ENCODE peak calls at places on chromosomes 5 and 9, in five cellular contexts. One of them, this sample, is unnamed.

GRCh38 chr5:177431317-177432142 is 5.1 kb downstream of the GRK6 start:
- DNase-seq in HT-29: no peak
- DNase-seq in transverse colon: peak; percentile 82
- DNase-seq in fibroblast of mammary gland: no peak
- DNase-seq in activated CD4-positive, alpha-beta T cell treated with anti-CD3 and anti-CD28 coated beads for 4 hours: no peak
- DNase-seq in this sample: peak; percentile 86

GRCh38 chr5:107557051-107557658 is 113.6 kb downstream of the EFNA5 start:
- DNase-seq in fibroblast of mammary gland: no peak
- DNase-seq in transverse colon: no peak
- DNase-seq in HT-29: peak; percentile 61
- DNase-seq in activated CD4-positive, alpha-beta T cell treated with anti-CD3 and anti-CD28 coated beads for 4 hours: no peak
- DNase-seq in this sample: peak; percentile 76

GRCh38 chr9:124293712-124294504 is 36.2 kb downstream of the NEK6 start:
- DNase-seq in activated CD4-positive, alpha-beta T cell treated with anti-CD3 and anti-CD28 coated beads for 4 hours: no peak
- DNase-seq in transverse colon: no peak
- DNase-seq in fibroblast of mammary gland: no peak
- DNase-seq in HT-29: no peak
- DNase-seq in this sample: no peak

GRCh38 chr9:36007852-36008251 is 28.9 kb upstream of the RECK start:
- DNase-seq in fibroblast of mammary gland: no peak
- DNase-seq in HT-29: no peak
- DNase-seq in transverse colon: no peak
- DNase-seq in activated CD4-positive, alpha-beta T cell treated with anti-CD3 and anti-CD28 coated beads for 4 hours: no peak
- DNase-seq in this sample: no peak

GRCh38 chr5:90866915-90867715 is 308.5 kb downstream of the ADGRV1 start:
- DNase-seq in HT-29: no peak
- DNase-seq in fibroblast of mammary gland: peak; percentile 40
- DNase-seq in activated CD4-positive, alpha-beta T cell treated with anti-CD3 and anti-CD28 coated beads for 4 hours: no peak
- DNase-seq in transverse colon: no peak
- DNase-seq in this sample: no peak

GRCh38 chr9:35258665-35259474 is 97.1 kb downstream of the UNC13B start:
- DNase-seq in activated CD4-positive, alpha-beta T cell treated with anti-CD3 and anti-CD28 coated beads for 4 hours: peak; percentile 42
- DNase-seq in fibroblast of mammary gland: peak; percentile 81
- DNase-seq in transverse colon: peak; percentile 79
- DNase-seq in HT-29: peak; percentile 96
- DNase-seq in this sample: peak; percentile 85

GRCh38 chr9:120928720-120929389 is 2.3 kb upstream of the TRAF1 start:
- DNase-seq in HT-29: peak; percentile 65
- DNase-seq in fibroblast of mammary gland: no peak
- DNase-seq in transverse colon: peak; percentile 88
- DNase-seq in activated CD4-positive, alpha-beta T cell treated with anti-CD3 and anti-CD28 coated beads for 4 hours: peak; percentile 68
- DNase-seq in this sample: peak; percentile 92

GRCh38 chr5:587403-587802 is 24.7 kb upstream of the CEP72 start:
- DNase-seq in HT-29: no peak
- DNase-seq in transverse colon: no peak
- DNase-seq in fibroblast of mammary gland: no peak
- DNase-seq in activated CD4-positive, alpha-beta T cell treated with anti-CD3 and anti-CD28 coated beads for 4 hours: no peak
- DNase-seq in this sample: no peak

GRCh38 chr5:125865166-125865815 is 557.9 kb upstream of the GRAMD2B start:
- DNase-seq in activated CD4-positive, alpha-beta T cell treated with anti-CD3 and anti-CD28 coated beads for 4 hours: no peak
- DNase-seq in HT-29: no peak
- DNase-seq in transverse colon: no peak
- DNase-seq in fibroblast of mammary gland: peak; percentile 68
- DNase-seq in this sample: no peak

GRCh38 chr9:18706648-18707047 is 232.7 kb downstream of the ADAMTSL1 start:
- DNase-seq in HT-29: no peak
- DNase-seq in transverse colon: no peak
- DNase-seq in fibroblast of mammary gland: no peak
- DNase-seq in activated CD4-positive, alpha-beta T cell treated with anti-CD3 and anti-CD28 coated beads for 4 hours: no peak
- DNase-seq in this sample: no peak

GRCh38 chr5:84478603-84479002 is 93.9 kb upstream of the EDIL3 start:
- DNase-seq in HT-29: no peak
- DNase-seq in fibroblast of mammary gland: no peak
- DNase-seq in activated CD4-positive, alpha-beta T cell treated with anti-CD3 and anti-CD28 coated beads for 4 hours: no peak
- DNase-seq in transverse colon: no peak
- DNase-seq in this sample: no peak

GRCh38 chr9:16255217-16255616 is 615.3 kb downstream of the BNC2 start:
- DNase-seq in HT-29: no peak
- DNase-seq in activated CD4-positive, alpha-beta T cell treated with anti-CD3 and anti-CD28 coated beads for 4 hours: no peak
- DNase-seq in fibroblast of mammary gland: no peak
- DNase-seq in transverse colon: no peak
- DNase-seq in this sample: no peak

GRCh38 chr9:8457814-8458213 is 658.2 kb upstream of the DMAC1 start:
- DNase-seq in HT-29: no peak
- DNase-seq in activated CD4-positive, alpha-beta T cell treated with anti-CD3 and anti-CD28 coated beads for 4 hours: no peak
- DNase-seq in transverse colon: no peak
- DNase-seq in fibroblast of mammary gland: no peak
- DNase-seq in this sample: no peak

GRCh38 chr5:175681975-175682354 is 24.1 kb downstream of the HRH2 start:
- DNase-seq in activated CD4-positive, alpha-beta T cell treated with anti-CD3 and anti-CD28 coated beads for 4 hours: no peak
- DNase-seq in fibroblast of mammary gland: no peak
- DNase-seq in HT-29: no peak
- DNase-seq in transverse colon: no peak
- DNase-seq in this sample: peak; percentile 49

GRCh38 chr5:79842006-79842881 is 148.8 kb downstream of the MTX3 start:
- DNase-seq in activated CD4-positive, alpha-beta T cell treated with anti-CD3 and anti-CD28 coated beads for 4 hours: no peak
- DNase-seq in HT-29: no peak
- DNase-seq in transverse colon: no peak
- DNase-seq in fibroblast of mammary gland: no peak
- DNase-seq in this sample: no peak

GRCh38 chr9:128972956-128973355 is 25.5 kb downstream of the NUP188 start:
- DNase-seq in transverse colon: no peak
- DNase-seq in HT-29: no peak
- DNase-seq in fibroblast of mammary gland: peak; percentile 77
- DNase-seq in activated CD4-positive, alpha-beta T cell treated with anti-CD3 and anti-CD28 coated beads for 4 hours: no peak
- DNase-seq in this sample: no peak

This sample was measured in kidney.